ENCODE peak calls at places on chromosomes 12 and 14, in eight cellular contexts. V is ELR, O is smooth muscle cell of the brain vasculature, R is endothelial cell of umbilical vein, S is astrocyte of the spinal cord, M is HTR-8/SVneo, J is BJ, K is activated T-cell treated with anti-CD3 and anti-CD28 coated beads for 48 hours. F is an unnamed sample.

GRCh38 chr14:44463386-44464004 is 43.6 kb downstream of the FSCB start:
- DNase-seq in V (peak; percentile 0), O (no peak), R (no peak), S (no peak), M (no peak), J (no peak), K (no peak), F (no peak)

GRCh38 chr12:84077692-84078091 is 834.9 kb downstream of the SLC6A15 start:
- DNase-seq in V (no peak), O (no peak), R (no peak), S (no peak), M (no peak), J (no peak), K (no peak), F (no peak)

GRCh38 chr12:93061414-93062099 is 132.5 kb upstream of the EEA1 start:
- DNase-seq in V (no peak), O (no peak), R (peak; percentile 29), S (no peak), M (no peak), J (no peak), K (no peak), F (no peak)

GRCh38 chr12:104056419-104056972 is 6.5 kb upstream of the GLT8D2 start:
- DNase-seq in V (no peak), O (no peak), R (no peak), S (no peak), M (no peak), J (no peak), K (no peak), F (no peak)

GRCh38 chr12:108583971-108584370 is 13.9 kb downstream of the TMEM119 start:
- DNase-seq in V (no peak), O (no peak), R (no peak), S (no peak), M (no peak), J (no peak), K (no peak), F (no peak)

GRCh38 chr14:100899841-100900771 is 3.4 kb downstream of the RTL1 start:
- DNase-seq in V (no peak), O (no peak), R (peak; percentile 53), S (no peak), M (no peak), J (no peak), K (no peak), F (no peak)

GRCh38 chr12:11650279-11650696 is 814 bp downstream of the ETV6 start:
- DNase-seq in V (no peak), O (no peak), R (no peak), S (no peak), M (no peak), J (no peak), K (no peak), F (no peak)

GRCh38 chr14:22231022-22231421 is 358.0 kb downstream of the DAD1 start:
- DNase-seq in V (no peak), O (no peak), R (no peak), S (no peak), M (no peak), J (no peak), K (no peak), F (no peak)

F was measured in pulmonary artery endothelial cell.